ENCODE peak calls at places on chromosome 3, in five cellular contexts. X is fibroblast of the aortic adventitia, Y is natural killer cell, R is psoas muscle, H is PC-9. K is an unnamed sample.

GRCh38 chr3:106691476-106691875 is 685.8 kb upstream of the CCDC54 start:
- DNase-seq in H (no peak), R (no peak), X (no peak), Y (no peak), K (no peak)

GRCh38 chr3:23183731-23184130 is 19.4 kb upstream of the UBE2E2 start:
- DNase-seq in R (no peak), X (peak; percentile 69), H (peak; percentile 27), Y (no peak), K (no peak)

GRCh38 chr3:126476166-126476975 is 680 bp upstream of the ZXDC start:
- DNase-seq in Y (no peak), R (peak; percentile 85), H (peak; percentile 74), X (peak; percentile 36), K (no peak)

GRCh38 chr3:127105587-127105986 is 87.3 kb upstream of the PRR23E start:
- DNase-seq in Y (no peak), X (no peak), H (no peak), R (no peak), K (no peak)

GRCh38 chr3:112399064-112399463 is 66.1 kb downstream of the CD200 start:
- DNase-seq in Y (no peak), R (no peak), H (no peak), X (no peak), K (no peak)

GRCh38 chr3:98994128-98994762 is 92.8 kb upstream of the DCBLD2 start:
- DNase-seq in X (peak; percentile 86), H (no peak), Y (no peak), R (no peak), K (no peak)

GRCh38 chr3:135440233-135440632 is 525.3 kb upstream of the PPP2R3A start:
- DNase-seq in X (no peak), Y (no peak), R (no peak), H (no peak), K (no peak)

GRCh38 chr3:156603379-156604017 is 48.6 kb upstream of the SSR3 start:
- DNase-seq in H (no peak), R (no peak), X (no peak), Y (no peak), K (no peak)

GRCh38 chr3:87333393-87333892 is 57.1 kb upstream of the POU1F1 start:
- DNase-seq in R (no peak), Y (no peak), X (peak; percentile 89), H (peak; percentile 54), K (no peak)

GRCh38 chr3:40576431-40576830 is 51.7 kb downstream of the ZNF621 start:
- DNase-seq in R (no peak), H (no peak), X (no peak), Y (no peak), K (no peak)

GRCh38 chr3:71585126-71585525 is 1.6 kb upstream of the FOXP1 start:
- DNase-seq in H (no peak), X (peak; percentile 23), R (no peak), Y (no peak), K (no peak)

GRCh38 chr3:71583569-71584215 is at the start of gene FOXP1:
- DNase-seq in R (peak; percentile 88), X (peak; percentile 70), Y (peak; percentile 63), H (peak; percentile 59), K (peak; percentile 56)

GRCh38 chr3:71585891-71586809 is 2.6 kb upstream of the FOXP1 start:
- DNase-seq in X (peak; percentile 78), R (no peak), Y (no peak), H (no peak), K (no peak)

GRCh38 chr3:71582612-71583568 is 638 bp downstream of the FOXP1 start:
- DNase-seq in Y (peak; percentile 55), X (peak; percentile 48), H (peak; percentile 46), R (peak; percentile 82), K (peak; percentile 80)

DNA sequence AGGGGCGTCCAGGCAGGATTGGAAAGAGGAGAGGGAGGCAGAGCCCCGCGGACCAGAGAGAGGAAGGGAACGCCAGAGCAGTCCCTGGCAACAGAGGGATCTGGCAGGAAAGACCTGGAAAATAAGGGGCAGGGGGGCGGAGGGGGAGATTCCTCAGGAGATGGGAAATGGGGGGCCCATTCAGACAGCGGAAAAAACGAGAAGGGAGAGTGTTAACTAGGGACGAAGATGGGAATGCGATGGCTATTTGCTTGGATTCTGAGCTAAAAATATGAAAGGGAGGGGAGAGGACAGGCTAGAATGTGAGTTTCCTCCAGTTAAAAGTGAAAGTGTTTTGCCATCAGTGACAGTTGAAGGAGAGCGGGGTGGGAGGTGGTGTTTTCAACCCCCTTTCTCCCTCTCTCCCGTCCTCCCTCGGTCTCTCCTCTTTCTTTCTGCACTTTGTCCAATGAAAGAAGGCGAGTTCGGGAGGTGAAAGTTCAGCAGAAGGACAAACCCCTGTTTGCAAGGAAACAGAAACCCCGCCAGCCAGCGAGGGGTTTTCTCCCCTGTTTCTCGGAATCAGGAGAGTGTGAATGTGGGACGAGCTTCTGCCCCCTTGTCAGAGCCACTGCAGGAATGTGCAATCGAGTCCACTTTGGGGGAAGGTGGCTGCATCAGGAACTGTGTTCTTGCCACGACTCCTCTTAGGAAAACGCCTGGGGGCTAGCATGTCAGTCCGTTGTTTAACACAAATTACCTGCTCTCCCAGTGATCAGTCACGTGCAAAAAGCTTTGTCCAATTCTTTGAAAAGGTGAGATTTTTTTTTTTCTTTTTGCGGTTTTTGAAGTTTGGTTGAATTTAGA is 911 bp upstream of the FOXP1 start:
- DNase-seq in R (peak; percentile 54), Y (peak; percentile 26), X (peak; percentile 75), H (peak; percentile 17), K (peak; percentile 28)
- TF ChIP-seq CTCF in R (no peak), Y (no peak), X (no peak), H (no peak), K (no peak)

DNA sequence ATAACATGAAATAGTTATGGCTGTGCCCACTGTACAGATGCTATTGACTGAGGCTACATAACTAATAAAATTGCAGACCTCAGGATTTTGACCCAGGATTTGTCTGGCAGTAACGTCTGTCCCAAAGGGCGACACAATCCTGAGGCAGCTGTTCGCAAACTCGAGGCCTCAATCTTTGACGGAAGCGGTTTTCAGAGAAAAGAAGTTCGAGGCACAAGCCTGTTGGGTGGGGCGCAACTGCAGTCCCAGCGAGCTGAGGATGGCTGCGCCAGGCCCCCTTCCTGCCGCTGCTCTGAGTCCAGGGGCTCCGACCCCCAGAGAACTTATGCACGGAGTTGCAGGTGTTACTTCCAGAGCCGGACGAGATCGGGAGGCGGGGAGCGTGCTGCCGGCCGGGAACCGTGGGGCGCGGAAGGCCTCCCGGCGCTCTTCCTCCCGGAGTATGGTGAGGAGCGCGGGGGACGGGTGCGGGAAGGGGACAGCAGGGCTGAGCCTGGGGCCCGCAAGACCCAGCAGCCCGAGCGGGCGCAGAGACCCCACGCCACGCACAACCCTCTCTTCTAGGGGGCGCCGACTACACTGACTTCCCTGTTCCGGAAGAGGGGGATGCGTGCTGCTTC is at the start of gene PARP15:
- DNase-seq in X (peak; percentile 4), Y (peak; percentile 35), R (peak; percentile 49), H (no peak), K (no peak)
- TF ChIP-seq CTCF in X (no peak), Y (no peak), R (no peak), H (no peak), K (no peak)

GRCh38 chr3:141253811-141254210 is 22.2 kb downstream of the PXYLP1 start:
- DNase-seq in H (no peak), X (no peak), R (no peak), Y (no peak), K (no peak)
- TF ChIP-seq CTCF in H (no peak), X (no peak), R (no peak), Y (no peak), K (no peak)

GRCh38 chr3:143217283-143217682 is 97.7 kb downstream of the CHST2 start:
- DNase-seq in H (no peak), X (no peak), Y (no peak), R (no peak), K (no peak)
- TF ChIP-seq CTCF in H (no peak), X (no peak), Y (no peak), R (no peak), K (no peak)

GRCh38 chr3:183296944-183297343 is 43.9 kb downstream of the B3GNT5 start:
- DNase-seq in Y (no peak), R (no peak), H (no peak), X (no peak), K (no peak)
- TF ChIP-seq CTCF in Y (no peak), R (no peak), H (no peak), X (no peak), K (no peak)

DNA sequence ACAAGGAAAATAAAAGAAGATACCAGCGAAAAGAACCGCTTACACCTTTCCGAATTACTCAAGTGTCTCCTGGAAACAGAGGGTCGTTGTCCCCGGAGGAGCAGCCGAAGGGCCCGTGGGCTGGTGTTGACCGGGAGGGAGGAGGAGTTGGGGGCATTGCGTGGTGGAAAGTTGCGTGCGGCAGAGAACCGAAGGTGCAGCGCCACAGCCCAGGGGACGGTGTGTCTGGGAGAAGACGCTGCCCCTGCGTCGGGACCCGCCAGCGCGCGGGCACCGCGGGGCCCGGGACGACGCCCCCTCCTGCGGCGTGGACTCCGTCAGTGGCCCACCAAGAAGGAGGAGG is 325 bp downstream of the ALCAM start:
- DNase-seq in X (no peak), H (peak; percentile 42), Y (no peak), R (no peak), K (peak; percentile 34)
- TF ChIP-seq CTCF in X (no peak), H (no peak), Y (no peak), R (no peak), K (no peak)

GRCh38 chr3:66038726-66039589 is at the start of gene MAGI1:
- DNase-seq in H (peak; percentile 94), Y (no peak), X (peak; percentile 96), R (peak; percentile 94), K (peak; percentile 86)

GRCh38 chr3:66038384-66038725 is 363 bp downstream of the MAGI1 start:
- DNase-seq in H (no peak), X (no peak), R (no peak), Y (no peak), K (no peak)

GRCh38 chr3:66037986-66038369 is 740 bp downstream of the MAGI1 start:
- DNase-seq in X (no peak), H (peak; percentile 16), R (peak; percentile 56), Y (no peak), K (peak; percentile 41)

GRCh38 chr3:66036586-66037061 is 2.1 kb downstream of the MAGI1 start:
- DNase-seq in R (no peak), Y (no peak), H (no peak), X (no peak), K (no peak)

DNA sequence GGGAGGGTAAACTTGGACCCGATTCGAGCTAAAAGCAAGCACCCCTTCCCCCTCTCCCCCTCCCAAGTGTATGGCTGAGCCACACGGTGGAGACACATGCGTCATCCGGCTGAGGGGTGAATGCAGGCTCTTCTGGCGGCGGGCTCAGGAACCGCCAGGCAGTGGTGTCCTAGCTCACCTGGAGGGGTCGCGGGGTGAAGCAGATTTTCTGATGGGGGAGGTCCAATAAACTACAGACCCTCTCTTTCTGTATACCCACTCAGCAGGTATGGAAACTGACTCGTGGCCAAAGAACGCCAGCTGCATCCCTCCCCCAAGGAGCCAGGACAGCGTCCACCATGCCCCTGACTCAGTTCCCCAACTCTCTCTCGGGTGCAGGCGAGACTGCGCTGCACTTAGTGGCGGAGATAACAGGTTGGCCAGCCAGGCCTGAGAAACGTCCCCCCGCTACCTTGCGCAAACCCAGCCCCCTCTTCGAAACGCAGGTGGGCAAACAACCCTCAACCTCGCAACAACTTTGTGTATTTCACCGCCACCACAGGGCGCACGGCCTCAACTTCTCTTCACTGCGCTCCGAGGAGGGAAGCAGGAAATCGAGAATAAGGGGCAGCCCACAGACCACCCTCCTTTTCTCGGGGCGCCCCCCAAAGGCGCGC is 1.3 kb downstream of the MAGI1 start:
- DNase-seq in H (peak; percentile 47), X (peak; percentile 48), Y (no peak), R (peak; percentile 64), K (peak; percentile 31)
- TF ChIP-seq CTCF in H (no peak), X (peak; percentile 35), Y (no peak), R (no peak), K (no peak)

GRCh38 chr3:119536757-119537156 is 22.7 kb downstream of the CD80 start:
- DNase-seq in H (no peak), Y (no peak), X (no peak), R (no peak), K (no peak)
- TF ChIP-seq CTCF in H (no peak), Y (no peak), X (no peak), R (no peak), K (no peak)

GRCh38 chr3:56205406-56205805 is 262.9 kb downstream of the ERC2 start:
- DNase-seq in R (no peak), X (no peak), H (no peak), Y (no peak), K (no peak)
- TF ChIP-seq CTCF in R (no peak), X (no peak), H (no peak), Y (no peak), K (no peak)

K was measured in glutamatergic neuron.